ENCODE peak calls at places on chromosomes 2 and 18, in ten cellular contexts. V, D, E, Q, A, S, M, N, H and T are unnamed samples.

GRCh38 chr2:195706161-195706900 is 49.3 kb downstream of the SLC39A10 start:
- DNase-seq in V (no peak), D (no peak), E (no peak), Q (peak), A (no peak), S (peak), M (no peak), N (no peak), H (no peak), T (no peak)

GRCh38 chr2:224865016-224865415 is 148.9 kb upstream of the CCDC195 start:
- DNase-seq in V (no peak), D (no peak), E (no peak), Q (no peak), A (no peak), S (no peak), M (no peak), N (no peak), H (no peak), T (no peak)

GRCh38 chr2:84297155-84297554 is 161.9 kb downstream of the SUCLG1 start:
- DNase-seq in V (no peak), D (no peak), E (no peak), Q (no peak), A (no peak), S (no peak), M (no peak), N (peak), H (peak), T (peak)

GRCh38 chr2:197433770-197434438 is 924 bp downstream of the SF3B1 start:
- DNase-seq in V (no peak), D (no peak), E (peak), Q (peak), A (no peak), S (no peak), M (no peak), N (no peak), H (no peak), T (no peak)

GRCh38 chr2:221308507-221309054 is 263.5 kb downstream of the EPHA4 start:
- DNase-seq in V (no peak), D (no peak), E (no peak), Q (no peak), A (no peak), S (no peak), M (no peak), N (no peak), H (no peak), T (no peak)

GRCh38 chr2:217512259-217512658 is 490.5 kb downstream of the TNS1 start:
- DNase-seq in V (no peak), D (no peak), E (no peak), Q (no peak), A (no peak), S (no peak), M (no peak), N (no peak), H (no peak), T (no peak)

GRCh38 chr2:53787911-53788289 is 1.1 kb downstream of the ERLEC1 start:
- DNase-seq in V (no peak), D (no peak), E (no peak), Q (peak), A (no peak), S (peak), M (no peak), N (no peak), H (peak), T (no peak)

GRCh38 chr18:79378416-79379250 is 17.1 kb upstream of the NFATC1 start:
- DNase-seq in V (peak), D (peak), E (peak), Q (peak), A (peak), S (peak), M (no peak), N (peak), H (peak), T (peak)

GRCh38 chr2:104866883-104867350 is 13.0 kb downstream of the POU3F3 start:
- DNase-seq in V (no peak), D (no peak), E (no peak), Q (no peak), A (no peak), S (no peak), M (no peak), N (no peak), H (no peak), T (no peak)

GRCh38 chr2:50476174-50476573 is 555.8 kb downstream of the NRXN1 start:
- DNase-seq in V (no peak), D (no peak), E (no peak), Q (no peak), A (no peak), S (no peak), M (no peak), N (no peak), H (peak), T (no peak)

GRCh38 chr2:194883711-194884110 is 773.3 kb upstream of the SLC39A10 start:
- DNase-seq in V (no peak), D (no peak), E (no peak), Q (no peak), A (no peak), S (no peak), M (no peak), N (no peak), H (no peak), T (no peak)

GRCh38 chr2:227377461-227378351 is 1.4 kb downstream of the TM4SF20 start:
- DNase-seq in V (no peak), D (no peak), E (peak), Q (no peak), A (no peak), S (no peak), M (no peak), N (no peak), H (no peak), T (no peak)

GRCh38 chr2:181916726-181917377 is 25.3 kb downstream of the ITPRID2 start:
- DNase-seq in V (no peak), D (no peak), E (no peak), Q (peak), A (no peak), S (peak), M (no peak), N (no peak), H (no peak), T (no peak)

GRCh38 chr2:128979182-128979581 is 660.5 kb upstream of the HS6ST1 start:
- DNase-seq in V (no peak), D (no peak), E (no peak), Q (no peak), A (no peak), S (no peak), M (no peak), N (no peak), H (no peak), T (no peak)

GRCh38 chr18:60873708-60874107 is 459.5 kb upstream of the CDH20 start:
- DNase-seq in V (no peak), D (no peak), E (no peak), Q (peak), A (no peak), S (no peak), M (no peak), N (no peak), H (no peak), T (no peak)

GRCh38 chr2:27622921-27623384 is 5.9 kb downstream of the CCDC121 start:
- DNase-seq in V (no peak), D (no peak), E (no peak), Q (peak), A (no peak), S (peak), M (peak), N (no peak), H (peak), T (peak)

GRCh38 chr18:60157810-60158209 is 214.8 kb downstream of the MC4R start:
- DNase-seq in V (no peak), D (no peak), E (no peak), Q (no peak), A (no peak), S (no peak), M (no peak), N (no peak), H (no peak), T (no peak)

GRCh38 chr2:126652323-126652891 is 3.6 kb upstream of the GYPC start:
- DNase-seq in V (no peak), D (no peak), E (no peak), Q (no peak), A (no peak), S (no peak), M (no peak), N (no peak), H (no peak), T (no peak)

GRCh38 chr2:173076557-173077345 is 1.1 kb downstream of the MAP3K20 start:
- DNase-seq in V (peak), D (peak), E (peak), Q (peak), A (peak), S (peak), M (no peak), N (peak), H (peak), T (peak)

GRCh38 chr2:112153179-112153490 is 14.9 kb downstream of the FBLN7 start:
- DNase-seq in V (no peak), D (peak), E (no peak), Q (peak), A (no peak), S (no peak), M (no peak), N (no peak), H (no peak), T (no peak)

DNA sequence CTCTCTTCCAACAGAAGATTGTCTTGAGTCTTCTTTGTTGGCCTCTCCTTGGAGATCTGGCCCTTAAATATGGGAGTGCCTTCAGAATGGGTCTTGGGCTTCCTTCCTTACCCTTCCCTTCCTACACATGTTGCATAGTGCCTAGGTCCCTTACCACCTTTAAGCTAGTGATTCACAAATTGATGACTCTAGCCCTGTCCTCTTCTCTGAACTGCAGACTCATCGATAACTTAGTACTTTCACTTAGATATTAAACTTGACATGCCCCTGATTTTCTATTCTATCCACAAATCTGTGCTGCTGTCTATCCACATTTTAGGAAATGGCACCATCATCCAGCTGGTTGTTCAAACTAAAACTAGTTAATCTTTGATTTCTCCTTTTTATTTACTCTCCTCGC is 9.1 kb upstream of the DYTN start:
- DNase-seq in V (no peak), D (no peak), E (no peak), Q (no peak), A (no peak), S (no peak), M (no peak), N (no peak), H (no peak), T (no peak)
- TF ChIP-seq CTCF in V (no peak), D (no peak), E (no peak), Q (no peak), A (no peak), S (no peak), M (no peak), N (no peak), H (no peak), T (no peak)

GRCh38 chr2:137677466-137677865 is 286.8 kb upstream of the HNMT start:
- DNase-seq in V (no peak), D (no peak), E (no peak), Q (peak), A (no peak), S (no peak), M (no peak), N (no peak), H (no peak), T (no peak)
- TF ChIP-seq CTCF in V (no peak), D (no peak), E (no peak), Q (no peak), A (no peak), S (no peak), M (no peak), N (no peak), H (peak), T (peak)

DNA sequence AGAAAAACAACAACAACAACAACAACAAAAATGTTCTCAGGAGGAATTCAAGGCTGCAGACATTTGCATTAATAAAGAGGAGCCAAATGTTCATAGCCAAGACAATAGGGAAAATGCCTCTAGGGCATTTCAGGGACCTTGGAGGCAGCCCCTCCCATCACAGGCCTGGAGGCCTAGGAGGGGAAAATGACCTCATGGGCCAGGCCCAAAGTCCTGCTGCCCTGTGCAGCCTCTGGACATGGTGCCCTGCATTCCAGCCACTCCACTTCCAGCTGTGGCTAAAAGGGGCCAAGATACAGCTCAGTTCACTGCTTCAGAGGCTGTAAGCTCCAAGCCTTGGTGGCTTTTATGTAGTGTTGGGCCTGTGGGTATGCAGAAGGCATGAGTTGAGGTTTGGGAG is 314.5 kb downstream of the CYRIA start:
- DNase-seq in V (no peak), D (no peak), E (no peak), Q (no peak), A (no peak), S (no peak), M (no peak), N (no peak), H (no peak), T (no peak)
- TF ChIP-seq CTCF in V (no peak), D (no peak), E (no peak), Q (no peak), A (no peak), S (no peak), M (no peak), N (no peak), H (no peak), T (no peak)

GRCh38 chr18:8708670-8709069 is 3.3 kb downstream of the MTCL1 start:
- DNase-seq in V (no peak), D (no peak), E (no peak), Q (no peak), A (no peak), S (no peak), M (no peak), N (no peak), H (no peak), T (no peak)

GRCh38 chr18:8707946-8708345 is 2.6 kb downstream of the MTCL1 start:
- DNase-seq in V (no peak), D (no peak), E (no peak), Q (no peak), A (no peak), S (no peak), M (no peak), N (no peak), H (no peak), T (no peak)

GRCh38 chr18:8706545-8706980 is 1.2 kb downstream of the MTCL1 start:
- DNase-seq in V (no peak), D (peak), E (no peak), Q (no peak), A (no peak), S (no peak), M (no peak), N (peak), H (no peak), T (peak)

GRCh38 chr18:8705941-8706544 is 687 bp downstream of the MTCL1 start:
- DNase-seq in V (peak), D (peak), E (no peak), Q (no peak), A (no peak), S (peak), M (no peak), N (peak), H (peak), T (peak)

GRCh38 chr18:8706981-8707940 is 1.9 kb downstream of the MTCL1 start:
- DNase-seq in V (peak), D (peak), E (no peak), Q (peak), A (no peak), S (peak), M (no peak), N (peak), H (peak), T (peak)
- TF ChIP-seq CTCF in V (peak), D (no peak), E (no peak), Q (no peak), A (peak), S (peak), M (peak), N (peak), H (peak), T (peak)

DNA sequence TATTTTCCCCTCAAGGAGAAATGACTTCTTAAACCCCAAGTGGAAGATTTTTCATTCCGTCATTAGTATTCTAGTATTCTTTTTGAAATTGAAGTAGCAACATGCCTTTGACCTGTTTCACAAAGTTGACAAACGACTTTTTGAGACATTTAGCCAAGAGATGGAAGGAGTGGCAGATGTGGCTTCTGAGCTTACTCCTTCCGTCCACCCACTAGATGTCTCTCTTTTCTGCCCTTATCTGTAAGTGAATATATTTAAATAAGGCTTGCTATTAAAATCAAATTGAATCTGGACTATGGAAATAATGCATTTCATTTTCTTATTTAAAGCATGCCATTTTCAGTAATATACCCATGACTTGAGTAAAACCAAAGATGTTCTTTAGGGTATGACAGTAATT is 74.1 kb downstream of the ACTR3 start:
- DNase-seq in V (no peak), D (no peak), E (no peak), Q (no peak), A (no peak), S (no peak), M (no peak), N (no peak), H (no peak), T (no peak)
- TF ChIP-seq CTCF in V (no peak), D (no peak), E (no peak), Q (no peak), A (no peak), S (no peak), M (peak), N (no peak), H (peak), T (no peak)

GRCh38 chr2:144449028-144449406 is 70.9 kb downstream of the ZEB2 start:
- DNase-seq in V (no peak), D (no peak), E (peak), Q (peak), A (no peak), S (no peak), M (no peak), N (no peak), H (no peak), T (no peak)
- TF ChIP-seq CTCF in V (peak), D (no peak), E (peak), Q (peak), A (peak), S (peak), M (peak), N (no peak), H (peak), T (no peak)

GRCh38 chr2:234846589-234847363 is 105.0 kb upstream of the SH3BP4 start:
- DNase-seq in V (no peak), D (no peak), E (no peak), Q (no peak), A (no peak), S (no peak), M (no peak), N (no peak), H (no peak), T (no peak)

GRCh38 chr2:234845602-234846588 is 105.9 kb upstream of the SH3BP4 start:
- DNase-seq in V (no peak), D (no peak), E (no peak), Q (no peak), A (no peak), S (no peak), M (no peak), N (no peak), H (no peak), T (no peak)

GRCh38 chr2:234847639-234848038 is 104.2 kb upstream of the SH3BP4 start:
- DNase-seq in V (no peak), D (no peak), E (no peak), Q (no peak), A (no peak), S (no peak), M (no peak), N (no peak), H (no peak), T (no peak)

GRCh38 chr2:234848578-234848977 is 103.2 kb upstream of the SH3BP4 start:
- DNase-seq in V (no peak), D (no peak), E (no peak), Q (no peak), A (no peak), S (no peak), M (no peak), N (no peak), H (no peak), T (no peak)

GRCh38 chr2:234847364-234847635 is 104.5 kb upstream of the SH3BP4 start:
- DNase-seq in V (no peak), D (no peak), E (no peak), Q (no peak), A (no peak), S (no peak), M (no peak), N (no peak), H (no peak), T (no peak)
- TF ChIP-seq CTCF in V (no peak), D (no peak), E (no peak), Q (no peak), A (no peak), S (no peak), M (no peak), N (no peak), H (no peak), T (no peak)

DNA sequence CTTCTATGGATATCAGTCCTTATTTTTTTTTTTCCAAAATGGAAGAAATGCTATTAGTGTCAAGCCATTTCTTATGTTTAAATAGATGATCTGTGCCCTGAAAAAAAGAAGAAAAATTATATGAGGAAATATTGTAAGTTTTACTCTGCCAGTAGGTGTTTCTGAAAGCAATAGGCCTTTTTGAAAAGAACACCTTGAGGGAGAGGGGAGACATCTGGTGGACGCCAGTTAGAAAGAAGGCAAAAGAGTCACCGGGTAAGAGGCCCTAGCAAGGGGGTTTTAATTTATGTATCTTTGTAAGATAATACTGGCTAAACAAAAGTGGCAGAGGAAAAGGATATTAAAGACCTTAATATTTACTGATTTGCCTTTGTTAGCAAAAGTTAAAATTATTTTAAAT is 56.1 kb downstream of the DYNAP start:
- DNase-seq in V (no peak), D (no peak), E (peak), Q (peak), A (no peak), S (peak), M (no peak), N (peak), H (peak), T (peak)
- TF ChIP-seq CTCF in V (peak), D (no peak), E (peak), Q (peak), A (no peak), S (peak), M (peak), N (peak), H (peak), T (peak)